ENCODE peak calls at places on chromosomes 4 and X, in nine cellular contexts. K is left lobe of liver; S is NCI-H2029 treated with DMSO at 0.1 percent for 48 hours; F is HT1080; P is endothelial cell; H is GM12892; W is osteocyte; R is activated CD8-positive, alpha-beta memory T cell treated with anti-CD3 and anti-CD28 coated beads for 4 hours; D is AG04450. Q is an unnamed sample.

GRCh38 chr4:147479817-147480216 is 1.1 kb upstream of the EDNRA start:
- DNase-seq in K (no peak), S (no peak), F (peak), P (no peak), H (no peak), W (no peak), R (no peak), D (no peak), Q (no peak)

GRCh38 chrX:154534526-154535322 is 11.9 kb downstream of the G6PD start:
- DNase-seq in K (peak), S (peak), F (peak), P (peak), H (peak), W (peak), R (peak), D (no peak), Q (no peak)

GRCh38 chr4:38684271-38684670 is 20.3 kb downstream of the KLF3 start:
- DNase-seq in K (no peak), S (no peak), F (no peak), P (no peak), H (no peak), W (no peak), R (no peak), D (no peak), Q (no peak)

GRCh38 chr4:7045961-7046921 is 3.1 kb downstream of the TADA2B start:
- DNase-seq in K (peak), S (no peak), F (no peak), P (no peak), H (peak), W (no peak), R (no peak), D (no peak), Q (no peak)

GRCh38 chrX:129808163-129808828 is 28.5 kb downstream of the SASH3 start:
- DNase-seq in K (no peak), S (no peak), F (no peak), P (no peak), H (no peak), W (no peak), R (no peak), D (no peak), Q (no peak)

GRCh38 chrX:136055651-136056221 is 70.5 kb downstream of the SLC9A6 start:
- DNase-seq in K (no peak), S (no peak), F (peak), P (no peak), H (no peak), W (peak), R (no peak), D (peak), Q (peak)

GRCh38 chr4:78683352-78683751 is 92.8 kb upstream of the BMP2K start:
- DNase-seq in K (no peak), S (no peak), F (no peak), P (no peak), H (no peak), W (no peak), R (no peak), D (no peak), Q (no peak)

GRCh38 chr4:166078956-166079355 is 205.9 kb downstream of the TLL1 start:
- DNase-seq in K (no peak), S (no peak), F (no peak), P (no peak), H (no peak), W (no peak), R (no peak), D (no peak), Q (no peak)

GRCh38 chrX:21354725-21355124 is 19.5 kb upstream of the CNKSR2 start:
- DNase-seq in K (no peak), S (no peak), F (peak), P (no peak), H (no peak), W (no peak), R (no peak), D (no peak), Q (no peak)

GRCh38 chr4:102627831-102628523 is 126.8 kb downstream of the NFKB1 start:
- DNase-seq in K (no peak), S (no peak), F (peak), P (no peak), H (no peak), W (no peak), R (no peak), D (peak), Q (no peak)

GRCh38 chrX:56792270-56793111 is 63.4 kb downstream of the NBDY start:
- DNase-seq in K (no peak), S (no peak), F (no peak), P (no peak), H (no peak), W (no peak), R (no peak), D (no peak), Q (no peak)

Q was measured in AG09319.